ENCODE peak calls at places on chromosomes 16 and 17, in six cellular contexts. S is Panc1, C is foreskin fibroblast, G is lower lobe of right lung, U is K562, D is brain microvascular endothelial cell. E is an unnamed sample.
A peak's percentile ranks its signal among the peaks of the same experiment; 100 is the strongest.

GRCh38 chr16:64182985-64183384 is 938.9 kb downstream of the CDH11 start:
- DNase-seq in S (no peak), G (no peak), U (no peak), D (no peak), C (peak; percentile 38), E (no peak)

GRCh38 chr16:19601083-19601976 is 45.8 kb downstream of the VPS35L start:
- DNase-seq in U (peak; percentile 44), G (no peak), D (peak; percentile 32), C (peak; percentile 67), S (no peak), E (no peak)

GRCh38 chr17:64617125-64617780 is 44.9 kb downstream of the SMURF2 start:
- DNase-seq in G (no peak), C (peak; percentile 58), D (no peak), S (no peak), U (no peak), E (no peak)

GRCh38 chr17:45307290-45308015 is 9.4 kb downstream of the MAP3K14 start:
- DNase-seq in S (no peak), U (no peak), G (no peak), C (peak; percentile 89), D (peak; percentile 77), E (no peak)

GRCh38 chr17:73163043-73163442 is 1.8 kb upstream of the SSTR2 start:
- DNase-seq in U (no peak), G (no peak), C (no peak), S (no peak), D (no peak), E (no peak)

GRCh38 chr16:29825145-29826044 is 5.1 kb downstream of the MVP start:
- DNase-seq in U (peak; percentile 42), G (no peak), D (peak; percentile 69), S (no peak), C (peak; percentile 94), E (peak; percentile 70)

GRCh38 chr16:23302045-23302956 is at the start of gene SCNN1B:
- DNase-seq in S (no peak), U (no peak), C (no peak), D (no peak), G (peak; percentile 70), E (no peak)

GRCh38 chr16:58495861-58496331 is 4.0 kb upstream of the NDRG4 start:
- DNase-seq in C (no peak), D (no peak), G (no peak), U (no peak), S (no peak), E (no peak)

GRCh38 chr16:82957212-82957611 is 330.4 kb downstream of the CDH13 start:
- DNase-seq in D (no peak), C (no peak), G (no peak), U (no peak), S (no peak), E (no peak)

GRCh38 chr16:89484088-89484501 is 6.3 kb downstream of the ANKRD11 start:
- DNase-seq in S (no peak), D (no peak), U (no peak), G (no peak), C (no peak), E (no peak)

GRCh38 chr16:85750827-85751641 is at the start of gene C16orf74:
- DNase-seq in S (no peak), C (peak; percentile 80), D (no peak), G (peak; percentile 61), U (peak; percentile 75), E (no peak)

GRCh38 chr16:3874242-3874641 is 6.3 kb downstream of the CREBBP start:
- DNase-seq in C (no peak), U (no peak), G (no peak), S (no peak), D (no peak), E (no peak)

GRCh38 chr16:85600905-85601639 is 12.1 kb upstream of the GSE1 start:
- DNase-seq in C (no peak), D (no peak), G (no peak), U (no peak), S (no peak), E (no peak)

GRCh38 chr17:4710693-4711634 is 532 bp downstream of the ARRB2 start:
- DNase-seq in S (no peak), D (no peak), U (no peak), G (peak; percentile 70), C (peak; percentile 22), E (no peak)

GRCh38 chr16:83851473-83851872 is 43.7 kb downstream of the HSBP1 start:
- DNase-seq in U (no peak), S (no peak), C (no peak), G (no peak), D (no peak), E (no peak)

GRCh38 chr17:7326186-7326585 is 2.9 kb downstream of the NEURL4 start:
- DNase-seq in U (no peak), G (no peak), D (no peak), C (no peak), S (no peak), E (no peak)

GRCh38 chr17:7328840-7329359 is at the start of gene NEURL4:
- DNase-seq in C (no peak), D (peak; percentile 20), U (no peak), G (peak; percentile 64), S (no peak), E (no peak)

GRCh38 chr17:7328009-7328408 is 1.1 kb downstream of the NEURL4 start:
- DNase-seq in G (no peak), U (no peak), C (no peak), D (no peak), S (no peak), E (no peak)

GRCh38 chr17:7327056-7327455 is 2.1 kb downstream of the NEURL4 start:
- DNase-seq in U (no peak), G (no peak), D (no peak), S (no peak), C (no peak), E (no peak)

GRCh38 chr17:7327501-7327900 is 1.6 kb downstream of the NEURL4 start:
- DNase-seq in G (no peak), D (no peak), U (no peak), C (no peak), S (no peak), E (no peak)
- H3K4me3 ChIP-seq in G (no peak overlapping the region), D (no peak overlapping the region), U (peak overlapping the region; percentile 78), C (no peak overlapping the region), S (no peak overlapping the region), E (no peak overlapping the region)

GRCh38 chr16:68436581-68436980 is 11.7 kb downstream of the SMPD3 start:
- DNase-seq in S (no peak), U (peak; percentile 27), C (no peak), G (no peak), D (no peak), E (no peak)
- TF ChIP-seq CTCF in S (peak; percentile 50), U (peak; percentile 54), C (no peak), G (no peak), D (peak; percentile 52), E (peak; percentile 59)

GRCh38 chr17:32502013-32502412 is 15.2 kb downstream of the CDK5R1 start:
- DNase-seq in G (no peak), D (no peak), C (no peak), U (no peak), S (no peak), E (no peak)

GRCh38 chr17:32508926-32509325 is 22.1 kb downstream of the CDK5R1 start:
- DNase-seq in D (no peak), C (no peak), G (no peak), S (no peak), U (no peak), E (no peak)

GRCh38 chr17:32502710-32503109 is 15.9 kb downstream of the CDK5R1 start:
- DNase-seq in C (no peak), U (no peak), G (no peak), D (no peak), S (no peak), E (no peak)

GRCh38 chr17:32503251-32504165 is 16.7 kb downstream of the CDK5R1 start:
- DNase-seq in U (no peak), D (no peak), C (peak; percentile 21), G (no peak), S (no peak), E (no peak)

DNA sequence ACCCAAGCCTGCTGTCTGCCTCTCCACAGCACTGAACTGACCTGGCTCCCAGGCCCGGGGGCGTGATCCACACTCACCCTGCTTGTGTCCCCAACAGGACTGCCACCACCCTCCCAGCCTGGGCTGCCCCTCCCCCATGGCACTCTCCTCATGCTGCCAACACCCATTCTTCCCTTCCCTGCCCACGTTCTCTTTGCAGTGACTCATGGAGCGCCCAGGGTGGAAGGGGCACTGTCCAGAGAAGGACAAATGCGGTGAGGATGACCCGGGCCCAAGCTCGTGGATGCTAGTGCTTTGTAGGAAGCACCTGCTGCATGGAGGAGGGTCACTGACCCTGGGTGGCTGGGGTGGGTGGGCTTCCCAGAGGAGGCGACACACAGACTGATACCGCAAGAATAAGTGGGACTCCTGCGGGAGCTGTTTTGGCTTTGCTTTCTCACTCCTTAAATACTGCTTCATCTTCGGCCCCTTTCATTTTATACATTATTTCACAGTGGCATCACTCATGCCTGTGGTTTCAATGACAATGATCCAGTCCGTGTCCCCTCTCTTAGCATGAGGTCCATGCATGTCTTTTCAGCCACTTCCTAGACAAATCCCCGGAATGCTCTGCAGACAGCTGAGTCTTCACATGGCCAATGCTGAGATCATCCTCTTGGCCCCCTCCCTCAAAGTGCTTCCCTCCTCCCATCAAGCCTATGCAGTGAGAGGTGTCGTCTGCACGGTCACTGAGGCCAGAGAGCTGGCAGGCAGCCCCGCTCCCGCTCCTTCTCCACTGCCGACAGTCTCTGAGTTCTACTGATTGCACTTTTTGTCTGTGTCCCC is 17.6 kb downstream of the CDK5R1 start:
- DNase-seq in S (no peak), C (peak; percentile 23), U (no peak), D (no peak), G (peak; percentile 55), E (no peak)
- H3K4me3 ChIP-seq in S (no peak overlapping the region), C (no peak overlapping the region), U (no peak overlapping the region), D (no peak overlapping the region), G (no peak overlapping the region), E (no peak overlapping the region)

GRCh38 chr16:49755716-49756115 is 100.2 kb downstream of the ZNF423 start:
- DNase-seq in S (no peak), U (no peak), C (no peak), D (no peak), G (no peak), E (no peak)

GRCh38 chr16:49756971-49757743 is 98.8 kb downstream of the ZNF423 start:
- DNase-seq in G (no peak), S (no peak), D (peak; percentile 58), U (no peak), C (no peak), E (no peak)

GRCh38 chr16:49754495-49755290 is 101.2 kb downstream of the ZNF423 start:
- DNase-seq in G (no peak), D (peak; percentile 37), S (no peak), C (peak; percentile 48), U (no peak), E (no peak)

GRCh38 chr16:49757744-49758069 is 98.2 kb downstream of the ZNF423 start:
- DNase-seq in D (no peak), C (no peak), G (no peak), U (no peak), S (no peak), E (no peak)

GRCh38 chr16:49755291-49755611 is 100.7 kb downstream of the ZNF423 start:
- DNase-seq in U (peak; percentile 30), G (no peak), C (peak; percentile 75), S (no peak), D (peak; percentile 21), E (peak; percentile 29)
- TF ChIP-seq CTCF in U (peak; percentile 44), G (peak; percentile 43), C (peak; percentile 44), S (no peak), D (peak; percentile 69), E (peak; percentile 45)

GRCh38 chr16:68357521-68357922 is 46.7 kb downstream of the PRMT7 start:
- DNase-seq in D (no peak), C (no peak), S (no peak), G (no peak), U (no peak), E (no peak)
- H3K4me3 ChIP-seq in D (no peak overlapping the region), C (no peak overlapping the region), S (no peak overlapping the region), G (no peak overlapping the region), U (no peak overlapping the region), E (no peak overlapping the region)